ENCODE peak calls at places on chromosomes 3 and 15, in nine cellular contexts. X, A, Q, Z, H, Y, W, L and S are unnamed samples.

GRCh38 chr3:8482960-8483665 is 18.5 kb upstream of the LMCD1 start:
- DNase-seq in X (peak; percentile 35), A (no peak), Q (no peak), Z (peak; percentile 38), H (no peak), Y (peak; percentile 90), W (no peak), L (peak; percentile 83), S (no peak)

GRCh38 chr3:42706721-42707619 is 4.4 kb upstream of the HHATL start:
- DNase-seq in X (no peak), A (no peak), Q (no peak), Z (no peak), H (no peak), Y (no peak), W (no peak), L (no peak), S (no peak)

GRCh38 chr3:112642912-112643506 is 2.1 kb upstream of the CCDC80 start:
- DNase-seq in X (peak; percentile 87), A (peak; percentile 83), Q (peak; percentile 84), Z (peak; percentile 84), H (peak; percentile 78), Y (peak; percentile 90), W (peak; percentile 89), L (peak; percentile 79), S (peak; percentile 75)

GRCh38 chr3:71057526-71057894 is 526.0 kb downstream of the FOXP1 start:
- DNase-seq in X (no peak), A (no peak), Q (no peak), Z (peak; percentile 57), H (no peak), Y (peak; percentile 60), W (no peak), L (no peak), S (no peak)

GRCh38 chr3:23809840-23810341 is 4.1 kb downstream of the UBE2E1 start:
- DNase-seq in X (no peak), A (no peak), Q (no peak), Z (no peak), H (no peak), Y (no peak), W (no peak), L (no peak), S (no peak)

GRCh38 chr3:23656821-23657220 is 148.9 kb upstream of the UBE2E1 start:
- DNase-seq in X (no peak), A (no peak), Q (no peak), Z (no peak), H (no peak), Y (no peak), W (no peak), L (no peak), S (no peak)

GRCh38 chr3:194777729-194778128 is 92.0 kb downstream of the FAM43A start:
- DNase-seq in X (no peak), A (peak; percentile 19), Q (no peak), Z (no peak), H (no peak), Y (no peak), W (no peak), L (no peak), S (no peak)

GRCh38 chr3:182165234-182165633 is 453.5 kb downstream of the SOX2 start:
- DNase-seq in X (no peak), A (no peak), Q (no peak), Z (no peak), H (no peak), Y (no peak), W (no peak), L (no peak), S (no peak)

GRCh38 chr3:191066669-191067068 is 132.4 kb upstream of the OSTN start:
- DNase-seq in X (no peak), A (no peak), Q (no peak), Z (peak; percentile 22), H (no peak), Y (peak; percentile 88), W (no peak), L (no peak), S (no peak)

GRCh38 chr3:124174463-124174862 is 182.5 kb upstream of the ROPN1 start:
- DNase-seq in X (peak; percentile 98), A (peak; percentile 60), Q (peak; percentile 86), Z (no peak), H (no peak), Y (no peak), W (no peak), L (peak; percentile 5), S (peak; percentile 100)

GRCh38 chr3:64417816-64418215 is 192.6 kb upstream of the PRICKLE2 start:
- DNase-seq in X (no peak), A (no peak), Q (no peak), Z (no peak), H (no peak), Y (peak; percentile 39), W (no peak), L (no peak), S (no peak)

GRCh38 chr3:154430014-154430413 is at the start of gene GPR149:
- DNase-seq in X (no peak), A (no peak), Q (no peak), Z (no peak), H (no peak), Y (no peak), W (no peak), L (no peak), S (peak; percentile 40)

GRCh38 chr15:72117448-72117697 is 577 bp downstream of the MYO9A start:
- DNase-seq in X (no peak), A (no peak), Q (no peak), Z (peak; percentile 64), H (peak; percentile 67), Y (peak; percentile 83), W (peak; percentile 71), L (peak; percentile 78), S (no peak)

GRCh38 chr15:91135201-91136130 is 35.4 kb downstream of the SV2B start:
- DNase-seq in X (no peak), A (no peak), Q (peak; percentile 39), Z (no peak), H (no peak), Y (no peak), W (no peak), L (no peak), S (no peak)

GRCh38 chr3:25885544-25885943 is 95.7 kb downstream of the OXSM start:
- DNase-seq in X (no peak), A (no peak), Q (no peak), Z (no peak), H (no peak), Y (peak; percentile 66), W (no peak), L (peak; percentile 41), S (no peak)

GRCh38 chr15:46091860-46092450 is 457.1 kb downstream of the SQOR start:
- DNase-seq in X (peak; percentile 25), A (no peak), Q (peak; percentile 59), Z (peak; percentile 52), H (peak; percentile 2), Y (peak; percentile 2), W (peak; percentile 6), L (peak; percentile 11), S (no peak)

GRCh38 chr15:40323953-40324937 is 753 bp downstream of the INAFM2 start:
- DNase-seq in X (peak; percentile 4), A (no peak), Q (no peak), Z (no peak), H (no peak), Y (no peak), W (peak; percentile 28), L (no peak), S (no peak)

GRCh38 chr3:64244011-64244942 is 19.0 kb upstream of the PRICKLE2 start:
- DNase-seq in X (no peak), A (no peak), Q (peak; percentile 11), Z (no peak), H (no peak), Y (peak; percentile 60), W (no peak), L (no peak), S (no peak)